ENCODE peak calls at places on chromosomes 6 and 20, in nine cellular contexts. Z, C, S, E, U, T, W, D and L are unnamed samples.

GRCh38 chr6:149942461-149942829 is 631 bp downstream of the ULBP2 start:
- DNase-seq in U (no peak), E (no peak), S (no peak), T (no peak), W (no peak), D (peak), Z (no peak), C (no peak), L (no peak)

GRCh38 chr6:129677634-129678325 is 32.2 kb downstream of the ARHGAP18 start:
- DNase-seq in S (no peak), D (no peak), U (no peak), T (no peak), W (no peak), Z (peak), C (no peak), E (no peak), L (no peak)

GRCh38 chr6:169520104-169520503 is 181.7 kb downstream of the WDR27 start:
- DNase-seq in C (no peak), D (no peak), T (no peak), U (no peak), W (no peak), Z (peak), S (no peak), E (peak), L (no peak)

GRCh38 chr6:169789146-169789943 is 37.9 kb downstream of the ERMARD start:
- DNase-seq in D (no peak), E (no peak), U (no peak), T (no peak), C (no peak), Z (no peak), W (no peak), S (no peak), L (no peak)

GRCh38 chr6:15266423-15266996 is 20.6 kb downstream of the JARID2 start:
- DNase-seq in D (peak), E (no peak), Z (peak), S (peak), C (no peak), T (no peak), W (no peak), U (peak), L (no peak)

GRCh38 chr6:15399651-15400470 is 154.0 kb downstream of the JARID2 start:
- DNase-seq in W (no peak), C (peak), S (peak), E (peak), U (peak), T (no peak), D (peak), Z (peak), L (no peak)

GRCh38 chr6:34049395-34050342 is 96.2 kb downstream of the GRM4 start:
- DNase-seq in E (no peak), D (no peak), U (no peak), T (no peak), S (no peak), C (no peak), W (no peak), Z (no peak), L (no peak)

GRCh38 chr20:58818585-58819285 is 32.0 kb downstream of the GNAS-AS1 start:
- DNase-seq in E (peak), U (no peak), Z (no peak), W (no peak), T (no peak), C (no peak), S (no peak), D (no peak), L (no peak)

GRCh38 chr6:15517600-15517999 is 145.2 kb downstream of the DTNBP1 start:
- DNase-seq in U (no peak), T (no peak), E (no peak), W (peak), D (no peak), C (no peak), S (no peak), Z (no peak), L (no peak)

GRCh38 chr6:170095273-170095976 is 195.5 kb downstream of the DLL1 start:
- DNase-seq in C (no peak), S (peak), U (no peak), T (no peak), Z (no peak), D (no peak), E (no peak), W (peak), L (no peak)

GRCh38 chr6:34243131-34243771 is 5.6 kb downstream of the SMIM29 start:
- DNase-seq in T (no peak), U (peak), Z (no peak), D (no peak), W (no peak), S (no peak), C (no peak), E (peak), L (no peak)

GRCh38 chr6:52551483-52552277 is 25.2 kb downstream of the TRAM2 start:
- DNase-seq in E (peak), S (no peak), T (no peak), Z (no peak), W (no peak), U (peak), C (peak), D (peak), L (no peak)

GRCh38 chr6:7332090-7332745 is 19.2 kb upstream of the SSR1 start:
- DNase-seq in W (no peak), S (no peak), U (no peak), E (no peak), T (no peak), Z (no peak), D (no peak), C (no peak), L (no peak)

GRCh38 chr6:100458841-100459154 is 5.9 kb downstream of the SIM1 start:
- DNase-seq in E (no peak), W (no peak), S (no peak), U (no peak), C (no peak), Z (no peak), D (no peak), T (no peak), L (no peak)

GRCh38 chr6:130409394-130410095 is 43.7 kb downstream of the TMEM200A start:
- DNase-seq in C (no peak), S (no peak), U (no peak), E (no peak), Z (no peak), D (no peak), T (no peak), W (no peak), L (no peak)

GRCh38 chr6:50925981-50926380 is 107.3 kb downstream of the TFAP2B start:
- DNase-seq in U (no peak), T (no peak), C (no peak), S (no peak), W (no peak), Z (no peak), E (no peak), D (no peak), L (no peak)

GRCh38 chr6:155313602-155314091 is 637 bp downstream of the TFB1M start:
- DNase-seq in D (no peak), U (no peak), E (no peak), C (no peak), Z (peak), S (no peak), W (peak), T (no peak), L (no peak)

GRCh38 chr6:170128346-170128745 is 162.5 kb downstream of the DLL1 start:
- DNase-seq in W (no peak), S (no peak), T (no peak), D (no peak), U (no peak), Z (no peak), C (no peak), E (no peak), L (no peak)

GRCh38 chr6:160249687-160250086 is 8.9 kb downstream of the SLC22A2 start:
- DNase-seq in S (no peak), U (no peak), Z (no peak), E (no peak), C (no peak), W (no peak), T (no peak), D (no peak), L (no peak)

GRCh38 chr6:97394160-97394748 is 111.2 kb upstream of the MMS22L start:
- DNase-seq in D (no peak), W (peak), Z (peak), S (peak), U (no peak), E (peak), T (peak), C (no peak), L (peak)

GRCh38 chr6:11822346-11822745 is 43.7 kb upstream of the ADTRP start:
- DNase-seq in C (no peak), W (no peak), E (no peak), Z (peak), T (no peak), U (no peak), S (no peak), D (no peak), L (no peak)

GRCh38 chr6:79544939-79545450 is 7.8 kb upstream of the LCA5 start:
- DNase-seq in U (peak), E (peak), D (peak), T (no peak), S (peak), Z (peak), W (peak), C (peak), L (peak)

GRCh38 chr6:154824076-154824475 is 90.9 kb downstream of the SCAF8 start:
- DNase-seq in S (peak), W (no peak), D (no peak), E (peak), T (no peak), Z (no peak), U (no peak), C (no peak), L (no peak)

GRCh38 chr6:36387440-36388303 is at the start of gene ETV7:
- DNase-seq in C (peak), W (no peak), T (peak), D (no peak), S (peak), E (no peak), U (peak), Z (peak), L (no peak)

GRCh38 chr6:5261545-5262109 is 314 bp downstream of the FARS2 start:
- DNase-seq in W (no peak), U (no peak), E (peak), T (no peak), S (no peak), Z (no peak), D (no peak), C (no peak), L (no peak)

GRCh38 chr6:12012231-12012565 is at the start of gene HIVEP1:
- DNase-seq in U (peak), W (no peak), Z (peak), T (peak), S (peak), C (no peak), D (peak), E (no peak), L (no peak)

GRCh38 chr6:52815167-52816092 is 11.8 kb upstream of the GSTA1 start:
- DNase-seq in T (no peak), E (peak), U (no peak), D (peak), S (peak), Z (peak), C (no peak), W (peak), L (no peak)

GRCh38 chr6:13453771-13454251 is 33.6 kb downstream of the GFOD1 start:
- DNase-seq in W (no peak), D (no peak), S (no peak), Z (no peak), U (no peak), C (no peak), T (no peak), E (peak), L (no peak)

GRCh38 chr6:169106176-169106575 is 147.5 kb downstream of the THBS2 start:
- DNase-seq in U (no peak), T (no peak), Z (no peak), D (no peak), W (no peak), E (peak), S (no peak), C (no peak), L (no peak)

GRCh38 chr6:46510656-46511055 is 19.4 kb upstream of the RCAN2 start:
- DNase-seq in T (no peak), W (no peak), D (no peak), C (no peak), U (no peak), E (no peak), Z (peak), S (no peak), L (no peak)

GRCh38 chr6:24798740-24799540 is at the start of gene ARMH2:
- DNase-seq in S (no peak), E (no peak), Z (no peak), C (no peak), U (no peak), W (no peak), D (no peak), T (no peak), L (no peak)

GRCh38 chr20:6164421-6165341 is 41.9 kb upstream of the FERMT1 start:
- DNase-seq in D (no peak), W (no peak), T (no peak), C (peak), E (peak), U (no peak), S (no peak), Z (no peak), L (no peak)

GRCh38 chr6:34526241-34526972 is 29.7 kb downstream of the SPDEF start:
- DNase-seq in C (no peak), T (no peak), S (no peak), W (no peak), E (no peak), U (peak), D (no peak), Z (no peak), L (no peak)